ENCODE peak calls at places on chromosomes 7 and 10, in seven cellular contexts. O is heart right ventricle, U is prostate gland, D is aorta, N is IMR-90, H is fibroblast of lung, E is breast epithelium. J is an unnamed sample.

GRCh38 chr10:60798031-60798430 is 19.8 kb downstream of the CDK1 start:
- DNase-seq in O (no peak), U (no peak), D (no peak), N (peak; percentile 38), H (peak; percentile 28), E (no peak), J (peak; percentile 36)

GRCh38 chr7:45363669-45364068 is 206.1 kb downstream of the RAMP3 start:
- DNase-seq in O (no peak), U (no peak), D (no peak), N (no peak), H (no peak), E (no peak), J (no peak)

GRCh38 chr7:159023746-159024145 is 120.9 kb downstream of the VIPR2 start:
- DNase-seq in O (no peak), U (no peak), D (no peak), N (no peak), H (no peak), E (peak; percentile 28), J (no peak)

GRCh38 chr7:7920481-7920880 is 48.1 kb upstream of the GLCCI1 start:
- DNase-seq in O (no peak), U (no peak), D (no peak), N (no peak), H (no peak), E (no peak), J (no peak)

GRCh38 chr10:13924020-13924725 is 337.4 kb downstream of the PRPF18 start:
- DNase-seq in O (no peak), U (no peak), D (no peak), N (peak; percentile 96), H (peak; percentile 97), E (no peak), J (peak; percentile 68)

GRCh38 chr10:32418572-32418971 is 27.4 kb upstream of the CCDC7 start:
- DNase-seq in O (no peak), U (no peak), D (no peak), N (no peak), H (no peak), E (no peak), J (no peak)

GRCh38 chr10:5502903-5503835 is 3.8 kb upstream of the CALML5 start:
- DNase-seq in O (no peak), U (peak; percentile 93), D (peak; percentile 21), N (no peak), H (no peak), E (peak; percentile 79), J (no peak)

GRCh38 chr10:116809528-116810500 is 39.5 kb upstream of the ENO4 start:
- DNase-seq in O (peak; percentile 20), U (no peak), D (no peak), N (no peak), H (no peak), E (no peak), J (peak; percentile 47)

GRCh38 chr7:108079291-108080057 is 50.7 kb downstream of the LAMB4 start:
- DNase-seq in O (no peak), U (no peak), D (no peak), N (peak; percentile 95), H (peak; percentile 97), E (no peak), J (peak; percentile 82)

GRCh38 chr7:91632948-91633519 is 247.5 kb downstream of the MTERF1 start:
- DNase-seq in O (no peak), U (no peak), D (no peak), N (no peak), H (no peak), E (no peak), J (no peak)

GRCh38 chr10:22899307-22899706 is 28.5 kb upstream of the ARMC3 start:
- DNase-seq in O (no peak), U (no peak), D (no peak), N (no peak), H (no peak), E (no peak), J (no peak)

GRCh38 chr10:51815723-51816122 is 116.3 kb upstream of the CSTF2T start:
- DNase-seq in O (no peak), U (no peak), D (no peak), N (no peak), H (no peak), E (no peak), J (no peak)

GRCh38 chr10:24915304-24915703 is 37.1 kb downstream of the PRTFDC1 start:
- DNase-seq in O (no peak), U (no peak), D (no peak), N (no peak), H (no peak), E (no peak), J (no peak)

GRCh38 chr7:70354409-70355169 is 756.3 kb downstream of the AUTS2 start:
- DNase-seq in O (no peak), U (no peak), D (no peak), N (no peak), H (no peak), E (no peak), J (no peak)

GRCh38 chr7:74544706-74545469 is 91.2 kb downstream of the GTF2IRD1 start:
- DNase-seq in O (no peak), U (peak; percentile 22), D (no peak), N (peak; percentile 64), H (peak; percentile 73), E (no peak), J (peak; percentile 10)

GRCh38 chr10:28089467-28089866 is 90.6 kb upstream of the ODAD2 start:
- DNase-seq in O (no peak), U (no peak), D (no peak), N (peak; percentile 94), H (peak; percentile 80), E (no peak), J (peak; percentile 3)

GRCh38 chr7:55552320-55553086 is 19.8 kb downstream of the VOPP1 start:
- DNase-seq in O (no peak), U (peak; percentile 49), D (peak; percentile 81), N (peak; percentile 90), H (peak; percentile 71), E (no peak), J (no peak)

DNA sequence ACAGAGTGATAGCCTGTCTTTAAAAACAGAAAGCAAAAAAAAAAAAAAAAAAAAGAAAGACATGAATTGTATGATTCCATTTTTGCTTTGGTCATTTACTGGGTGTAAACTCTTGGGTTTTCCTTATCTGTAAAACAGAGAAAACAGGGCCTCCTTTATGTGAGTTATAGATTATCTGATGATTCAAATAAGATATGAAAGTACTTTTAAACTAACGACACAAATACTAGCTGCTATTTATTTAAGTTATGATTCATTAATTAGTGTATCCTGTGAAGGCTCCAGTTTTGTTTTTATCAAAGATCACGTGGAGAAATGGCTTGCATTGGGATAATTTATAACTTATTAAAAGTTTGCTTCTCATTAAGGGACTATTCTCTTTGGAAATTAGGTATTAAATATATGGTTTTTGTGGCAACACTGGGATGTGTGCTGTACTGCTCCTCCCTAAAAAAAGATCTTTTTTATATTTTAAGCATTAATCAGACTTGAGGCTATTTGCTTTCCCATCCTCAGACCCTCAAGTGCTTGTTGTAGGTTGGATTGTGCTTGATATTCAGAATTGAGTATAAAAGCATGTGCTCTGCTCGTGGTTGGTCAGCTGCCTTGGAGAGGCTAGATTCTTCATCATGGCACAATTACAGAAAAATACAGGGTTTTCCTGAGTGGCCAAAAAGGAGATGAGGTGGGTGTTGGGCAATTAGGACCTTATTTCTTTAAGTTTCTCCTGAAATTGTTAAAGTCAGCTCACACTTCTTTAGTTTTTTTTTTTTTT is 39.9 kb downstream of the NRG3 start:
- DNase-seq in O (no peak), U (no peak), D (no peak), N (no peak), H (no peak), E (no peak), J (no peak)
- H3K36me3 ChIP-seq in O (no peaks in the 10 kb centered on the region), U (no peaks in the 10 kb centered on the region), D (no peaks in the 10 kb centered on the region), N (no peaks in the 10 kb centered on the region), H (no peaks in the 10 kb centered on the region), E (no peaks in the 10 kb centered on the region), J (no peaks in the 10 kb centered on the region)

DNA sequence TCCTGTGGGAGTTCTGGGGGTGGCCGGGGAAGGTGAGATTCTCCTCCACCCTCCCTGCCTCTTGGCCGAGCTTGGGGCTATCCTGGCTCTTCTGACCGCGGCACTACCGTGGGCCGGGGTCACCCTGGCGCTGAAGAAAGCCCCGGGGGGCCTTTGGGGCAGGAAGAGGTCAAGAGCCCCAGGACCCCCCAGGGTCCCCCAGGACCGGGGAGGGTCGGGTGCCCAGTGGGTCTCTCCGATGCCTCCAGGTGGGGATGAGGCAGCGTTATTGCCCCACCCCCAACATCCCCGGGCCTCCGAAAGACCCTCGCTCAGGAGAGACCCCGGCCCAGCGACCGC is 439 bp upstream of the KNDC1 start:
- DNase-seq in O (no peak), U (no peak), D (no peak), N (no peak), H (no peak), E (peak; percentile 41), J (no peak)
- H3K27me3 ChIP-seq in O (peaks cover 59% of the 10 kb centered on the region), U (no peaks in the 10 kb centered on the region), D (no peaks in the 10 kb centered on the region), N (no peaks in the 10 kb centered on the region), H (peaks cover 11% of the 10 kb centered on the region), E (peaks cover 21% of the 10 kb centered on the region), J (no peaks in the 10 kb centered on the region)

GRCh38 chr10:49144021-49144720 is 10.3 kb upstream of the FAM170B start:
- DNase-seq in O (no peak), U (no peak), D (no peak), N (peak; percentile 81), H (peak; percentile 64), E (no peak), J (no peak)

GRCh38 chr10:49139866-49140195 is 6.0 kb upstream of the FAM170B start:
- DNase-seq in O (no peak), U (no peak), D (peak; percentile 74), N (peak; percentile 99), H (peak; percentile 84), E (no peak), J (peak; percentile 90)

GRCh38 chr10:49141541-49142332 is 7.9 kb upstream of the FAM170B start:
- DNase-seq in O (no peak), U (no peak), D (no peak), N (no peak), H (no peak), E (no peak), J (no peak)

GRCh38 chr10:49140306-49141175 is 6.7 kb upstream of the FAM170B start:
- DNase-seq in O (no peak), U (no peak), D (no peak), N (no peak), H (no peak), E (no peak), J (peak; percentile 14)

DNA sequence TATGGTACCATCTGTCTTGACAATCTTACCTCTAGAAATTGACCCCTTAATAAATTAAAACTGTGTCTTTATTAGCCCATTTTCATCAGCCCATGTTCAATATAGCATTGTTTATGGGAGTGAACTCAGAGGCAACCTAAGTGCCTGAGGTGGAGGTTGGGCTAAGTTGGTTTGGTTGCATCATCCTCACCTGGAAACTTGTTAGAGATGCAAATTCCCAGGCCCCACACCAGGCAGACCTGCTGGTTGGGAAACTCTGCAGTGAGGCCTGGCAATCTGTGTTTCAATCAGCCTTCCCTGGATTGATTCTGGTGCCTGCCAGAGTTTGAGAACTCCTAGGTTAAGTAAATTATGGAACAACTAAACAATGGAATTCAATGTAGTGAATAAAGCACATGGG is 9.4 kb upstream of the FAM170B start:
- DNase-seq in O (no peak), U (no peak), D (no peak), N (no peak), H (no peak), E (no peak), J (no peak)
- H3K36me3 ChIP-seq in O (no peaks in the 10 kb centered on the region), U (no peaks in the 10 kb centered on the region), D (no peaks in the 10 kb centered on the region), N (no peaks in the 10 kb centered on the region), H (no peaks in the 10 kb centered on the region), E (no peaks in the 10 kb centered on the region), J (no peaks in the 10 kb centered on the region)

GRCh38 chr10:15808204-15808797 is 52.0 kb downstream of the MINDY3 start:
- DNase-seq in O (no peak), U (no peak), D (no peak), N (no peak), H (no peak), E (no peak), J (no peak)
- H3K27me3 ChIP-seq in O (no peaks in the 10 kb centered on the region), U (no peaks in the 10 kb centered on the region), D (no peaks in the 10 kb centered on the region), N (no peaks in the 10 kb centered on the region), H (no peaks in the 10 kb centered on the region), E (no peaks in the 10 kb centered on the region), J (no peaks in the 10 kb centered on the region)

GRCh38 chr7:116554436-116554835 is 29.6 kb downstream of the CAV1 start:
- DNase-seq in O (no peak), U (no peak), D (no peak), N (no peak), H (peak; percentile 40), E (no peak), J (no peak)
- H3K36me3 ChIP-seq in O (no peaks in the 10 kb centered on the region), U (no peaks in the 10 kb centered on the region), D (peaks cover 4% of the 10 kb centered on the region), N (peaks cover 33% of the 10 kb centered on the region), H (peaks cover 20% of the 10 kb centered on the region), E (no peaks in the 10 kb centered on the region), J (peaks cover 86% of the 10 kb centered on the region)

J was measured in MG63.